ENCODE peak calls at places on chromosomes 1 and 21, in four cellular contexts. One of them, this sample, is unnamed.
A peak's percentile ranks its signal among the peaks of the same experiment; 100 is the strongest.

GRCh38 chr21:45981641-45982255 is at the start of gene COL6A1:
- DNase-seq in MM.1S: no peak
- DNase-seq in PC-9: peak; percentile 52
- DNase-seq in PC-3: peak; percentile 50
- DNase-seq in this sample: no peak

GRCh38 chr21:45002381-45003204 is 62.8 kb downstream of the SLX9 start:
- DNase-seq in MM.1S: no peak
- DNase-seq in PC-9: no peak
- DNase-seq in PC-3: no peak
- DNase-seq in this sample: no peak

GRCh38 chr1:204821924-204822323 is 48.7 kb upstream of the NFASC start:
- DNase-seq in MM.1S: no peak
- DNase-seq in PC-9: no peak
- DNase-seq in PC-3: no peak
- DNase-seq in this sample: no peak

GRCh38 chr1:81377406-81377805 is 423.3 kb upstream of the ADGRL2 start:
- DNase-seq in MM.1S: no peak
- DNase-seq in PC-9: no peak
- DNase-seq in PC-3: peak; percentile 16
- DNase-seq in this sample: no peak

GRCh38 chr21:17834639-17835354 is 15.6 kb upstream of the C21orf91 start:
- DNase-seq in MM.1S: no peak
- DNase-seq in PC-9: no peak
- DNase-seq in PC-3: no peak
- DNase-seq in this sample: peak; percentile 78

GRCh38 chr1:3564921-3565831 is 46.1 kb downstream of the MEGF6 start:
- DNase-seq in MM.1S: peak; percentile 21
- DNase-seq in PC-9: no peak
- DNase-seq in PC-3: peak; percentile 44
- DNase-seq in this sample: peak; percentile 81

GRCh38 chr1:20648946-20649345 is 12.2 kb downstream of the DDOST start:
- DNase-seq in MM.1S: no peak
- DNase-seq in PC-9: no peak
- DNase-seq in PC-3: no peak
- DNase-seq in this sample: no peak

GRCh38 chr21:45794040-45794439 is 150.5 kb downstream of the PCBP3 start:
- DNase-seq in MM.1S: no peak
- DNase-seq in PC-9: no peak
- DNase-seq in PC-3: no peak
- DNase-seq in this sample: no peak

GRCh38 chr1:241518447-241519307 is 878 bp downstream of the FH start:
- DNase-seq in MM.1S: peak; percentile 58
- DNase-seq in PC-9: peak; percentile 28
- DNase-seq in PC-3: peak; percentile 41
- DNase-seq in this sample: peak; percentile 76

GRCh38 chr1:184289825-184290550 is 96.8 kb upstream of the C1orf21 start:
- DNase-seq in MM.1S: no peak
- DNase-seq in PC-9: no peak
- DNase-seq in PC-3: peak; percentile 1
- DNase-seq in this sample: peak; percentile 42

GRCh38 chr1:166176416-166176815 is 9.6 kb upstream of the FAM78B start:
- DNase-seq in MM.1S: no peak
- DNase-seq in PC-9: no peak
- DNase-seq in PC-3: no peak
- DNase-seq in this sample: no peak

GRCh38 chr21:18164483-18164882 is 80.2 kb upstream of the CHODL start:
- DNase-seq in MM.1S: no peak
- DNase-seq in PC-9: no peak
- DNase-seq in PC-3: no peak
- DNase-seq in this sample: no peak

GRCh38 chr1:67574221-67574620 is 110.8 kb upstream of the GADD45A start:
- DNase-seq in MM.1S: no peak
- DNase-seq in PC-9: no peak
- DNase-seq in PC-3: no peak
- DNase-seq in this sample: no peak

DNA sequence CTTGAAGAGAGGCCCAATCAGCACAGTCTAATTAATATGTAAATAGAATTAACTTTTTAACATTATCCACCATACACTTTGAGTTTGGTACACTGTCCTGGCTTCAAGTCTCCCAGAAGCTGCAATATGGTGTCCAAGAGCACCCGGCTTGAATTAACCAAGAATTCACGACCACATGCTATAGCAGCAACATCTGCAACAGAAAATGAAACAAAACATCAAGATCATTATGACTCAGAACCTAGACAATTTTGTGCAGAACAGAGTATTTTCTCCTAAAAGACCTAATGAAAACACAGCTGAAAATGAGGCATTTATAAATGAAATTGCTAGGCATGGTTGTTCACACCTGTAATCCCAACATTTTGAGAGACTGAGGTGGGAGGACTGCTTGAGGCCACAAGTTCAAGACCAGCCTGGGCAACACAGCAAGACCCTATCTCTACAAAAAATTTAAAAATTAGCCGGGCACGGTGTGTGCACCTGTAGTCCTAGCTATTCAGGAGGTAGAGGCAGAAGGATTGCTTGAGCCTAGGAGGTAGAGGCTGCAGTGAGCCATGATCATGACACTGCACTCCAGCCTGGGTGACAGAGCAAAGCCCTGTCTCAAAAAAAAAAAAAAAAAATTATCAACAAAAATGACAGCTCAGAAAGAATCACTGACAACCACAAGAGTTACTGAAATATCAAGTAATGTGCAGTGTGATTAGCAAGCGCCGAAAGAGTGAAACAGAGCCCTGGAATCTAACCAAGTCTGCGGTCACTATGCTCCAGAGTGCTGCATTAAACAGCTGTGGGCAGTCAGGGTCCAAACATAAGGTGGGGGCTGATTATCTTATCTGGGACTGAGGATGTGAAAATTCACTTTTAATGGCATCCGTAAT is 45.3 kb downstream of the HSF2BP start:
- DNase-seq in MM.1S: peak; percentile 58
- DNase-seq in PC-9: no peak
- DNase-seq in PC-3: no peak
- DNase-seq in this sample: no peak
- H3K4me2 ChIP-seq in MM.1S: peak overlapping the region; percentile 40
- H3K4me2 ChIP-seq in PC-9: no peak overlapping the region
- H3K4me2 ChIP-seq in PC-3: no peak overlapping the region
- H3K4me2 ChIP-seq in this sample: no peak overlapping the region

DNA sequence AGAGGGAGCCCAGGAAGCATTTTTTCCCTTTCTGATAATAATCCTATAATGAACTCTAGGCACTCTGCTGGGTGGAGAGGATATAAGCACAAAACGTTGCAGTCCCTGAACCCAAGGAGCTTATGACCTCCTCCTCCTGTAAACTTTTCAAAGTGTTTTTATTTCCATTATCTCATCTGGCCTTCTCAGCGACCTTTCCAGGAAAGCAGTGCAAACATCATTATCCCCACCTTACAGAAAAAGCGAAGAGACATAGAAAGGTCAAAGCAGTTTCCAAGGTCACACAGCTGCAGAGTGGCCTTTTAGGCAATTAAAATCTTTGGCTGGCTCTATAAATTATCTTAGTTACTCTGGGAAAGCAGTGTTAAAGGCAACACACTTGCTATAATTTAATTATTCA is 63.8 kb downstream of the OLFML3 start:
- DNase-seq in MM.1S: no peak
- DNase-seq in PC-9: no peak
- DNase-seq in PC-3: no peak
- DNase-seq in this sample: no peak
- H3K9me2 ChIP-seq in MM.1S: no peaks in the 10 kb centered on the region
- H3K9me2 ChIP-seq in PC-9: no peaks in the 10 kb centered on the region
- H3K9me2 ChIP-seq in PC-3: no peaks in the 10 kb centered on the region
- H3K9me2 ChIP-seq in this sample: no peaks in the 10 kb centered on the region

DNA sequence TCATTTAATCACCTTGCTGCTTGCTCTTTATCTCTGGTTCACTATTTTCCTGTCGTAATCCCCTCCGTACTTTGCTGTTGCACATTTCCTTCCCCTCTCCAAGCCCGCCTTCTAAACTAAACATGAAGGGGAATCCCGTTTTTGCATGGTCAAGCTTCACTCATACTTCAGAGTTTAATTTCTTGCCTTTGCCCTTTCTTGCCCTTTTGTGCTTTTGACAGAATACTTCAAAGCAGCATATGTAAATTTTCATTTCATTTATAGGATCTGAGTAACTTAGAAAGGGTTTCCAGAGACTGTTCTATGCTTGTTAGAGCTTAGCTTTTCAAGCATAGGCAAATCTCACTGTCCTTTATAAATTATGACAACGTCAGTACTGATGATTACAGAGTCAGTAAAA is 27.7 kb downstream of the SPATA45 start:
- DNase-seq in MM.1S: no peak
- DNase-seq in PC-9: no peak
- DNase-seq in PC-3: no peak
- DNase-seq in this sample: peak; percentile 56
- H3K4me2 ChIP-seq in MM.1S: no peak overlapping the region
- H3K4me2 ChIP-seq in PC-9: no peak overlapping the region
- H3K4me2 ChIP-seq in PC-3: no peak overlapping the region
- H3K4me2 ChIP-seq in this sample: no peak overlapping the region

GRCh38 chr1:114043548-114043947 is 64.3 kb downstream of the OLFML3 start:
- DNase-seq in MM.1S: no peak
- DNase-seq in PC-9: no peak
- DNase-seq in PC-3: no peak
- DNase-seq in this sample: no peak
- H3K9me2 ChIP-seq in MM.1S: no peaks in the 10 kb centered on the region
- H3K9me2 ChIP-seq in PC-9: no peaks in the 10 kb centered on the region
- H3K9me2 ChIP-seq in PC-3: no peaks in the 10 kb centered on the region
- H3K9me2 ChIP-seq in this sample: no peaks in the 10 kb centered on the region

DNA sequence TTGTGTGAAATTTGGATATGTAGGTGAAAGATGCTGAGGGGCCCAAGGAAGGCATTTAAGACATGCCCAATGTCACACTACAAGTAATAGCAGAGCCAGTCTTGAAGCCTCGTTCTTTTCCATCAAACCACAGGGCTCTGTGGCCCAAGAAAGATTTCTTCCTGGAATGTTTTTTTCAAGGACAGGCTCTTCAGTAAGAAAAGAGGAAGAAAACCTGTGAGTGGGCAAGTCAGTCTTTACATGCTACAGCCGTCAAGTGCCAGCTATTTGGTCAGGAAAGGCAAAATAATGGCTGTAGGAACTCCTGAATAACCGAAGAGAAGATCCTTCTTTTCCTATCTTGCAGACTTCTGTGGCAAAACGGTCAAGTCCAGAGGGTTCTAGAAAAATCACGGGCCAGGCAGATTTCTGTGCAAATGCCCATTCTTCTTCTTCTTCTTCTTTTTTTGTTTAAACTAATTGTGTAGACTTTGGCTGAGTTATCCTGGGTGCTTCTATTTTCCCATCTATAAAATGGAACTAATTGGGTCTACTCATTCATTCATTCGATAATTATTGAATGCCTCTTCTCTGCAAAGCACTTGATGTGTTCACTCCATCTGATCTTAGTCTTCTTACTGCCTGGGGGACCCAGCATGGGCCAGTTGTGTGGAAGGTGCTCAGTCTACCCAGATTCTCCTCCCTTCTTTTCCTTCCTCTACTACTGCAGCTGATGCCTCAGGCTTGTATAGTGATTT is 1.9 kb upstream of the ID3 start:
- DNase-seq in MM.1S: no peak
- DNase-seq in PC-9: no peak
- DNase-seq in PC-3: no peak
- DNase-seq in this sample: no peak
- H3K4me2 ChIP-seq in MM.1S: no peak overlapping the region
- H3K4me2 ChIP-seq in PC-9: no peak overlapping the region
- H3K4me2 ChIP-seq in PC-3: peak overlapping the region; percentile 68
- H3K4me2 ChIP-seq in this sample: no peak overlapping the region

GRCh38 chr1:181608386-181608785 is 125.1 kb downstream of the CACNA1E start:
- DNase-seq in MM.1S: no peak
- DNase-seq in PC-9: no peak
- DNase-seq in PC-3: no peak
- DNase-seq in this sample: no peak

GRCh38 chr1:181608951-181609350 is 125.6 kb downstream of the CACNA1E start:
- DNase-seq in MM.1S: no peak
- DNase-seq in PC-9: no peak
- DNase-seq in PC-3: no peak
- DNase-seq in this sample: no peak

GRCh38 chr1:181604482-181604881 is 121.2 kb downstream of the CACNA1E start:
- DNase-seq in MM.1S: no peak
- DNase-seq in PC-9: no peak
- DNase-seq in PC-3: no peak
- DNase-seq in this sample: no peak

GRCh38 chr1:181603735-181604410 is 120.6 kb downstream of the CACNA1E start:
- DNase-seq in MM.1S: no peak
- DNase-seq in PC-9: no peak
- DNase-seq in PC-3: no peak
- DNase-seq in this sample: no peak

DNA sequence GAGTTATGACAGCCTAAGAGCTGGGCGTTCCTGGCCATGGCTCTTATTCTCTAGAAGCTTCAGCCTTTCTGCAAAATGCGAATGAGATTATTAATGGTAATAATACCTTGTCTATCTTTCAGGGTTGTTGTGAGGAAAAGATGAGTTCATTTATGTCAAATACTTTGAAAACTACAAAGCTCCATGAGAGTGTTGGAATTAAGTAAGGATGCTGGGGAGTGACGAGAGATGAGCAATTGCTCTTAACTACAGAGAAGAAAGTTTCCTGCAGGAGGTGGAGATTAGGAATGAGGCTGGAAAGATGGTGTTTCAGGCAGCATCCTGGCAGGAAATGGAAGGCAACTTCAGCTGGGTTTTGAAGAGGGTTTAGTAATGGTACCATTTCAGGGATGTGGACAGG is 124.2 kb downstream of the CACNA1E start:
- DNase-seq in MM.1S: no peak
- DNase-seq in PC-9: no peak
- DNase-seq in PC-3: no peak
- DNase-seq in this sample: no peak
- H3K9me2 ChIP-seq in MM.1S: no peaks in the 10 kb centered on the region
- H3K9me2 ChIP-seq in PC-9: no peaks in the 10 kb centered on the region
- H3K9me2 ChIP-seq in PC-3: no peaks in the 10 kb centered on the region
- H3K9me2 ChIP-seq in this sample: no peaks in the 10 kb centered on the region

GRCh38 chr1:9690440-9691107 is 39.0 kb downstream of the PIK3CD start:
- DNase-seq in MM.1S: no peak
- DNase-seq in PC-9: no peak
- DNase-seq in PC-3: no peak
- DNase-seq in this sample: no peak
- H3K4me2 ChIP-seq in MM.1S: no peak overlapping the region
- H3K4me2 ChIP-seq in PC-9: peak overlapping the region; percentile 84
- H3K4me2 ChIP-seq in PC-3: no peak overlapping the region
- H3K4me2 ChIP-seq in this sample: peak overlapping the region; percentile 36

GRCh38 chr1:152535774-152536173 is 21.5 kb downstream of the CRCT1 start:
- DNase-seq in MM.1S: no peak
- DNase-seq in PC-9: no peak
- DNase-seq in PC-3: no peak
- DNase-seq in this sample: no peak

GRCh38 chr1:152537496-152537895 is 23.2 kb downstream of the CRCT1 start:
- DNase-seq in MM.1S: no peak
- DNase-seq in PC-9: no peak
- DNase-seq in PC-3: no peak
- DNase-seq in this sample: no peak

GRCh38 chr1:152543808-152544207 is 22.8 kb downstream of the LCE3E start:
- DNase-seq in MM.1S: no peak
- DNase-seq in PC-9: no peak
- DNase-seq in PC-3: peak; percentile 14
- DNase-seq in this sample: peak; percentile 67

DNA sequence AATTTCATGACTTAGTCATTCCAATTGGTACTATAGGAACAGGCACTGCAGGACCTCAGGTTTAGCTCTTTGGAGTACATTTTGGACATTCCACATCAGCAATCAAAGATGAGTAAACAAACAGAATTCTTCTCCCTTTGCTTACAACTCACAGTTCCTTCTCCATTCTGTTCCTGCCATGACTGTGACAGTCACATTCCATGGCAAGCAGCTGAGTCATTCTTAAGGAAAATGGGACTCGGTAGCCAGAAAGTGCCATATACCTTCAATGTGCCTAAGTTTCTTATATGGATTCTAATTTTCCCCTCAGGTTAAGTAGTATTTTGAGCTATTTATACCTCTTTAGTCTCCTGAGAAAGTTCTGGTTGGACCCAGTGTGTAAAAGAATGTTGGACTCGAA is 25.6 kb downstream of the CRCT1 start:
- DNase-seq in MM.1S: no peak
- DNase-seq in PC-9: no peak
- DNase-seq in PC-3: no peak
- DNase-seq in this sample: no peak
- H3K9me2 ChIP-seq in MM.1S: no peaks in the 10 kb centered on the region
- H3K9me2 ChIP-seq in PC-9: no peaks in the 10 kb centered on the region
- H3K9me2 ChIP-seq in PC-3: no peaks in the 10 kb centered on the region
- H3K9me2 ChIP-seq in this sample: no peaks in the 10 kb centered on the region